ENCODE peak calls at places on chromosomes 16 and 17, in five cellular contexts. One of them, this sample, is unnamed.
A peak's percentile ranks its signal among the peaks of the same experiment; 100 is the strongest.

GRCh38 chr17:48351916-48352332 is 78.1 kb downstream of the SKAP1 start:
- DNase-seq in fibroblast of lung: peak; percentile 43
- DNase-seq in progenitor cell of endocrine pancreas: no peak
- DNase-seq in B cell: peak; percentile 24
- DNase-seq in EH: peak; percentile 44
- DNase-seq in this sample: peak; percentile 7

GRCh38 chr17:56819431-56820145 is 14.1 kb downstream of the C17orf67 start:
- DNase-seq in fibroblast of lung: peak; percentile 43
- DNase-seq in EH: peak; percentile 72
- DNase-seq in progenitor cell of endocrine pancreas: peak; percentile 72
- DNase-seq in B cell: peak; percentile 74
- DNase-seq in this sample: peak; percentile 90

GRCh38 chr16:12087901-12088364 is 111.4 kb downstream of the SNX29 start:
- DNase-seq in B cell: peak; percentile 34
- DNase-seq in progenitor cell of endocrine pancreas: no peak
- DNase-seq in fibroblast of lung: no peak
- DNase-seq in EH: no peak
- DNase-seq in this sample: peak; percentile 68

GRCh38 chr16:20349615-20350014 is 2.9 kb downstream of the UMOD start:
- DNase-seq in fibroblast of lung: no peak
- DNase-seq in B cell: no peak
- DNase-seq in progenitor cell of endocrine pancreas: no peak
- DNase-seq in EH: no peak
- DNase-seq in this sample: no peak

GRCh38 chr16:69514366-69514765 is 51.4 kb upstream of the NFAT5 start:
- DNase-seq in fibroblast of lung: no peak
- DNase-seq in B cell: no peak
- DNase-seq in progenitor cell of endocrine pancreas: no peak
- DNase-seq in EH: peak; percentile 34
- DNase-seq in this sample: no peak

GRCh38 chr17:38922538-38923291 is 2.7 kb upstream of the LASP1NB start:
- DNase-seq in EH: peak; percentile 80
- DNase-seq in fibroblast of lung: peak; percentile 65
- DNase-seq in B cell: no peak
- DNase-seq in progenitor cell of endocrine pancreas: no peak
- DNase-seq in this sample: peak; percentile 27

GRCh38 chr17:31490991-31491793 is 99.7 kb downstream of the RAB11FIP4 start:
- DNase-seq in progenitor cell of endocrine pancreas: no peak
- DNase-seq in EH: no peak
- DNase-seq in B cell: peak; percentile 75
- DNase-seq in fibroblast of lung: no peak
- DNase-seq in this sample: no peak

GRCh38 chr16:57277586-57277985 is 6.9 kb downstream of the PLLP start:
- DNase-seq in fibroblast of lung: peak; percentile 88
- DNase-seq in EH: peak; percentile 76
- DNase-seq in B cell: no peak
- DNase-seq in progenitor cell of endocrine pancreas: no peak
- DNase-seq in this sample: no peak

GRCh38 chr16:1493746-1494094 is 560 bp downstream of the TELO2 start:
- DNase-seq in EH: peak; percentile 22
- DNase-seq in fibroblast of lung: no peak
- DNase-seq in B cell: no peak
- DNase-seq in progenitor cell of endocrine pancreas: peak; percentile 35
- DNase-seq in this sample: peak; percentile 46

GRCh38 chr16:35134471-35134870 is 1675.1 kb downstream of the TP53TG3F start:
- DNase-seq in fibroblast of lung: no peak
- DNase-seq in B cell: no peak
- DNase-seq in progenitor cell of endocrine pancreas: no peak
- DNase-seq in EH: no peak
- DNase-seq in this sample: no peak

GRCh38 chr16:84048306-84048705 is 5.7 kb upstream of the SLC38A8 start:
- DNase-seq in fibroblast of lung: no peak
- DNase-seq in EH: no peak
- DNase-seq in B cell: no peak
- DNase-seq in progenitor cell of endocrine pancreas: peak; percentile 32
- DNase-seq in this sample: peak; percentile 26

GRCh38 chr17:10117581-10118001 is 80.8 kb downstream of the GAS7 start:
- DNase-seq in EH: no peak
- DNase-seq in B cell: no peak
- DNase-seq in fibroblast of lung: no peak
- DNase-seq in progenitor cell of endocrine pancreas: no peak
- DNase-seq in this sample: peak; percentile 82

GRCh38 chr17:81967533-81968395 is 6.8 kb upstream of the NOTUM start:
- DNase-seq in B cell: peak; percentile 84
- DNase-seq in fibroblast of lung: peak; percentile 61
- DNase-seq in progenitor cell of endocrine pancreas: peak; percentile 53
- DNase-seq in EH: peak; percentile 65
- DNase-seq in this sample: peak; percentile 96

GRCh38 chr17:27407916-27408846 is 48.1 kb upstream of the KSR1 start:
- DNase-seq in B cell: no peak
- DNase-seq in fibroblast of lung: peak; percentile 57
- DNase-seq in progenitor cell of endocrine pancreas: no peak
- DNase-seq in EH: peak; percentile 73
- DNase-seq in this sample: no peak

GRCh38 chr17:49015179-49015923 is 18.2 kb downstream of the IGF2BP1 start:
- DNase-seq in progenitor cell of endocrine pancreas: no peak
- DNase-seq in EH: no peak
- DNase-seq in B cell: no peak
- DNase-seq in fibroblast of lung: no peak
- DNase-seq in this sample: no peak

GRCh38 chr16:17161034-17161433 is 309.7 kb downstream of the XYLT1 start:
- DNase-seq in EH: no peak
- DNase-seq in B cell: no peak
- DNase-seq in fibroblast of lung: no peak
- DNase-seq in progenitor cell of endocrine pancreas: no peak
- DNase-seq in this sample: peak; percentile 54

GRCh38 chr17:76581515-76581914 is 4.1 kb downstream of the ST6GALNAC2 start:
- DNase-seq in EH: no peak
- DNase-seq in B cell: no peak
- DNase-seq in progenitor cell of endocrine pancreas: no peak
- DNase-seq in fibroblast of lung: no peak
- DNase-seq in this sample: no peak

GRCh38 chr17:70119961-70120360 is 44.9 kb downstream of the KCNJ16 start:
- DNase-seq in EH: no peak
- DNase-seq in progenitor cell of endocrine pancreas: no peak
- DNase-seq in fibroblast of lung: peak; percentile 29
- DNase-seq in B cell: no peak
- DNase-seq in this sample: no peak

GRCh38 chr16:29775742-29776408 is 2.2 kb upstream of the ZG16 start:
- DNase-seq in B cell: no peak
- DNase-seq in progenitor cell of endocrine pancreas: no peak
- DNase-seq in fibroblast of lung: peak; percentile 62
- DNase-seq in EH: peak; percentile 49
- DNase-seq in this sample: no peak

GRCh38 chr16:82055728-82056549 is 20.9 kb downstream of the HSD17B2 start:
- DNase-seq in progenitor cell of endocrine pancreas: no peak
- DNase-seq in EH: no peak
- DNase-seq in B cell: no peak
- DNase-seq in fibroblast of lung: no peak
- DNase-seq in this sample: no peak

GRCh38 chr16:55294947-55295346 is 29.1 kb upstream of the IRX6 start:
- DNase-seq in EH: no peak
- DNase-seq in fibroblast of lung: peak; percentile 36
- DNase-seq in B cell: no peak
- DNase-seq in progenitor cell of endocrine pancreas: no peak
- DNase-seq in this sample: no peak

GRCh38 chr16:7333326-7333725 is 681 bp downstream of the RBFOX1 start:
- DNase-seq in progenitor cell of endocrine pancreas: no peak
- DNase-seq in B cell: no peak
- DNase-seq in EH: no peak
- DNase-seq in fibroblast of lung: no peak
- DNase-seq in this sample: no peak

GRCh38 chr17:16934836-16935235 is 37.1 kb downstream of the TNFRSF13B start:
- DNase-seq in fibroblast of lung: no peak
- DNase-seq in progenitor cell of endocrine pancreas: no peak
- DNase-seq in B cell: no peak
- DNase-seq in EH: no peak
- DNase-seq in this sample: no peak

GRCh38 chr17:56978441-56979090 is 635 bp downstream of the SCPEP1 start:
- DNase-seq in EH: peak; percentile 26
- DNase-seq in fibroblast of lung: no peak
- DNase-seq in progenitor cell of endocrine pancreas: no peak
- DNase-seq in B cell: peak; percentile 27
- DNase-seq in this sample: no peak

GRCh38 chr16:85460983-85461813 is 151.9 kb upstream of the GSE1 start:
- DNase-seq in fibroblast of lung: peak; percentile 54
- DNase-seq in EH: peak; percentile 68
- DNase-seq in progenitor cell of endocrine pancreas: no peak
- DNase-seq in B cell: no peak
- DNase-seq in this sample: peak; percentile 94

GRCh38 chr16:83245061-83245460 is 562.7 kb upstream of the HSBP1 start:
- DNase-seq in fibroblast of lung: peak; percentile 46
- DNase-seq in EH: peak; percentile 56
- DNase-seq in B cell: no peak
- DNase-seq in progenitor cell of endocrine pancreas: no peak
- DNase-seq in this sample: no peak

GRCh38 chr17:1767358-1767757 is 5.5 kb downstream of the SERPINF1 start:
- DNase-seq in B cell: no peak
- DNase-seq in EH: no peak
- DNase-seq in fibroblast of lung: no peak
- DNase-seq in progenitor cell of endocrine pancreas: no peak
- DNase-seq in this sample: no peak

GRCh38 chr16:17261197-17261858 is 209.4 kb downstream of the XYLT1 start:
- DNase-seq in progenitor cell of endocrine pancreas: no peak
- DNase-seq in fibroblast of lung: no peak
- DNase-seq in EH: no peak
- DNase-seq in B cell: no peak
- DNase-seq in this sample: no peak

GRCh38 chr17:3479988-3480387 is 4.2 kb downstream of the ASPA start:
- DNase-seq in fibroblast of lung: no peak
- DNase-seq in EH: no peak
- DNase-seq in B cell: no peak
- DNase-seq in progenitor cell of endocrine pancreas: no peak
- DNase-seq in this sample: no peak